ENCODE peak calls at places on chromosomes 5 and 9, in six cellular contexts. F is non-pigmented ciliary epithelial cell; H is BJ; V is CD4-positive, alpha-beta T cell; W is right atrium auricular region; A is mesendoderm. R is an unnamed sample.

GRCh38 chr9:123401879-123402513 is 46.0 kb downstream of the CRB2 start:
- DNase-seq in H (peak), W (no peak), F (peak), V (no peak), A (peak), R (peak)

GRCh38 chr5:179505636-179506261 is 44.6 kb upstream of the RUFY1 start:
- DNase-seq in H (no peak), V (no peak), F (no peak), A (no peak), W (no peak), R (no peak)

GRCh38 chr9:97772145-97772544 is 75.0 kb upstream of the XPA start:
- DNase-seq in H (no peak), V (no peak), F (no peak), A (peak), W (no peak), R (no peak)

GRCh38 chr5:4374866-4375265 is 765.3 kb upstream of the ADAMTS16 start:
- DNase-seq in H (no peak), F (no peak), A (peak), V (no peak), W (no peak), R (no peak)

GRCh38 chr5:173231381-173231766 is 3.6 kb downstream of the NKX2-5 start:
- DNase-seq in F (no peak), V (no peak), H (no peak), A (no peak), W (no peak), R (no peak)

GRCh38 chr9:23825700-23826099 is 340 bp downstream of the ELAVL2 start:
- DNase-seq in H (no peak), W (no peak), V (no peak), F (no peak), A (no peak), R (no peak)

GRCh38 chr5:180333661-180334060 is 19.5 kb downstream of the GFPT2 start:
- DNase-seq in V (no peak), H (no peak), W (no peak), A (no peak), F (no peak), R (no peak)

GRCh38 chr5:133679534-133679933 is 67.2 kb upstream of the FSTL4 start:
- DNase-seq in A (no peak), H (no peak), F (no peak), V (no peak), W (peak), R (no peak)

GRCh38 chr9:89839427-89839826 is 234.6 kb downstream of the GADD45G start:
- DNase-seq in F (no peak), W (peak), H (no peak), V (no peak), A (no peak), R (no peak)

GRCh38 chr9:136260936-136261472 is 15.4 kb upstream of the QSOX2 start:
- DNase-seq in V (no peak), W (no peak), A (no peak), F (no peak), H (no peak), R (no peak)

GRCh38 chr9:97747201-97747965 is 50.2 kb upstream of the XPA start:
- DNase-seq in W (no peak), H (no peak), F (no peak), V (no peak), A (peak), R (no peak)

GRCh38 chr5:172446336-172447051 is 7.8 kb downstream of the SH3PXD2B start:
- DNase-seq in V (no peak), A (no peak), F (no peak), H (no peak), W (no peak), R (no peak)

GRCh38 chr5:139709587-139710369 is 61.6 kb downstream of the CXXC5 start:
- DNase-seq in W (no peak), A (peak), F (no peak), V (no peak), H (no peak), R (no peak)

GRCh38 chr9:95764920-95765319 is 110.6 kb upstream of the ERCC6L2 start:
- DNase-seq in W (no peak), V (no peak), F (no peak), A (no peak), H (no peak), R (no peak)

GRCh38 chr5:96463106-96463505 is 30.1 kb upstream of the PCSK1 start:
- DNase-seq in W (no peak), V (no peak), A (no peak), F (no peak), H (no peak), R (no peak)

GRCh38 chr5:168023190-168023589 is 268.3 kb upstream of the WWC1 start:
- DNase-seq in W (no peak), F (no peak), H (no peak), A (no peak), V (no peak), R (no peak)

GRCh38 chr5:88761269-88761880 is 121.6 kb downstream of the MEF2C start:
- DNase-seq in V (no peak), A (no peak), F (no peak), W (no peak), H (no peak), R (no peak)

GRCh38 chr9:42852133-42852532 is 668.7 kb downstream of the SPATA31A6 start:
- DNase-seq in A (peak), V (no peak), F (no peak), W (no peak), H (no peak), R (no peak)

GRCh38 chr5:83401122-83401620 is 70.4 kb upstream of the VCAN start:
- DNase-seq in H (no peak), F (no peak), W (no peak), A (no peak), V (no peak), R (no peak)

GRCh38 chr5:14420136-14420808 is 161.3 kb upstream of the OTULINL start:
- DNase-seq in A (no peak), V (no peak), H (no peak), W (no peak), F (no peak), R (no peak)

GRCh38 chr5:59036274-59036961 is 453.5 kb downstream of the RAB3C start:
- DNase-seq in F (peak), V (peak), W (peak), A (no peak), H (peak), R (peak)

R was measured in kidney epithelial cell.